ENCODE peak calls at places on chromosomes 3 and 15, in four cellular contexts. R is brain microvascular endothelial cell, A is right lobe of liver, J is HCT116. O is an unnamed sample. For H3K27me3, the result is how much of the 10 kb centered on the place peaks cover.

GRCh38 chr15:90191795-90192494 is 9.2 kb upstream of the SEMA4B start:
- DNase-seq in R (no peak), A (peak), J (peak), O (peak)

GRCh38 chr15:40511472-40512133 is 40.8 kb downstream of the CHST14 start:
- DNase-seq in R (no peak), A (peak), J (no peak), O (peak)

GRCh38 chr3:4772858-4773257 is 206.4 kb upstream of the BHLHE40 start:
- DNase-seq in J (no peak), A (no peak), R (no peak), O (no peak)

GRCh38 chr3:168212664-168213255 is 117.0 kb upstream of the GOLIM4 start:
- DNase-seq in J (no peak), A (no peak), R (no peak), O (no peak)

GRCh38 chr3:157248590-157249425 is 88.9 kb upstream of the CCNL1 start:
- DNase-seq in R (peak), A (no peak), J (peak), O (peak)

GRCh38 chr3:134332344-134332743 is 41.9 kb downstream of the AMOTL2 start:
- DNase-seq in A (no peak), R (no peak), J (no peak), O (no peak)

GRCh38 chr3:179702271-179702947 is 49.6 kb downstream of the USP13 start:
- DNase-seq in J (no peak), A (no peak), R (no peak), O (no peak)

GRCh38 chr15:70437882-70438331 is 325.5 kb downstream of the UACA start:
- DNase-seq in R (no peak), J (no peak), A (no peak), O (no peak)

GRCh38 chr3:142651711-142652110 is 55.5 kb downstream of the PLS1 start:
- DNase-seq in R (no peak), J (no peak), A (no peak), O (no peak)

GRCh38 chr15:39756806-39757522 is 25.7 kb downstream of the FSIP1 start:
- DNase-seq in J (peak), R (peak), A (no peak), O (no peak)

GRCh38 chr3:35709691-35710090 is 70.4 kb downstream of the ARPP21 start:
- DNase-seq in J (no peak), A (no peak), R (no peak), O (no peak)

GRCh38 chr15:93239591-93239990 is 150.6 kb upstream of the RGMA start:
- DNase-seq in R (no peak), A (no peak), J (no peak), O (no peak)

GRCh38 chr3:45486136-45486535 is 97.8 kb downstream of the LARS2 start:
- DNase-seq in A (no peak), R (no peak), J (no peak), O (no peak)

GRCh38 chr15:84112025-84112424 is 123.5 kb upstream of the GOLGA6L4 start:
- DNase-seq in J (no peak), R (no peak), A (no peak), O (no peak)

GRCh38 chr3:81445712-81446111 is 315.7 kb downstream of the GBE1 start:
- DNase-seq in J (no peak), A (no peak), R (no peak), O (no peak)

GRCh38 chr15:73597036-73597638 is 36.1 kb downstream of the NPTN start:
- DNase-seq in R (no peak), A (no peak), J (no peak), O (no peak)

GRCh38 chr3:60703956-60704736 is 547.1 kb downstream of the FHIT start:
- DNase-seq in R (peak), J (no peak), A (no peak), O (peak)

GRCh38 chr3:186152889-186153292 is 44.0 kb upstream of the ETV5 start:
- DNase-seq in J (no peak), R (no peak), A (no peak), O (no peak)

GRCh38 chr3:107910713-107911259 is 180.0 kb downstream of the CD47 start:
- DNase-seq in A (no peak), R (no peak), J (no peak), O (peak)

GRCh38 chr3:122795674-122795969 is 753 bp downstream of the SLC49A4 start:
- DNase-seq in A (no peak), R (no peak), J (no peak), O (no peak)

GRCh38 chr3:143808999-143809700 is 39.1 kb downstream of the SLC9A9 start:
- DNase-seq in J (no peak), A (no peak), R (no peak), O (peak)

GRCh38 chr3:32569540-32570425 is 875 bp downstream of the DYNC1LI1 start:
- DNase-seq in R (peak), A (peak), J (no peak), O (peak)

GRCh38 chr3:169497567-169498257 is 165.8 kb downstream of the MECOM start:
- DNase-seq in R (peak), J (no peak), A (no peak), O (no peak)

GRCh38 chr3:169498336-169498735 is 165.2 kb downstream of the MECOM start:
- DNase-seq in R (peak), A (no peak), J (no peak), O (no peak)

GRCh38 chr3:169501777-169502320 is 161.7 kb downstream of the MECOM start:
- DNase-seq in A (no peak), R (no peak), J (no peak), O (no peak)

GRCh38 chr3:169505577-169506155 is 157.8 kb downstream of the MECOM start:
- DNase-seq in J (peak), A (no peak), R (no peak), O (no peak)

DNA sequence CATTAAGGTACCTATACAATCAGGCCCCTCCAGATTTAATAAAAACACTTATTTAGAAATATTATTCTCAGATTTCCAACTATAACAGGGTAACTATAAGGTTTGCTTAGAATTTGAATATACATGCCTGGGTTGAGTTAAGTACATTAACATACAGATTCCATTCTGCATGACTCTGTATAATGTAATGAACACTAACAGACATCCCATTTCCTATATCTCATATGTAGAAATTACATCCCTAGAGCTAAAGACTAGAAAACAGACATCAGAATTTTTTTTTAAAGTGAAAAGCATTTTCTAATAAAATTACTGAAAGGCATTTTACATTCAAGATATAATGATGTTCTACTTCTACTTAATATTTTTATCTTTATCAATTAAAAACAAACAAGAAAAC is 162.4 kb downstream of the MECOM start:
- DNase-seq in R (no peak), A (no peak), J (no peak), O (no peak)
- TF ChIP-seq CTCF in R (no peak), A (no peak), J (no peak), O (no peak)

DNA sequence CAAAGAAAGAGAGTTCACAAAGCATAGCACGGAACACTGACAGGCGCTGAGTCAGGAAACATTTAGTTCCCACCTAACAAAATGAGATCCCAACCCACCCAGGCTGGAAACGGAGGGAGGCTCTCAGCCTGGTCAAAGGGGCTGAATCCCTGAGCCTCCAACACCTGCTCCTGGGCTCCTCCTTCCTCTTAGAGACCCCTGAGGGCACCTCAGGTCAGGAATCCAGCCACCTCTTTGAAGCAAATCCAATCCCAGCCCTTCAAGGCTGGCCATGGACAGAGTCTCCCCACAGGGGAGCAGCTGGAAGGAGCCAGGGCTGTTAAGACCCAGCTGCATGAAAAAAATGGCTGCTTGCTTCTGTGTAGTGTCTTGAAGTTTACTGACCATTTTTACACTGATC is 154.4 kb upstream of the HES1 start:
- DNase-seq in A (no peak), R (no peak), J (no peak), O (no peak)
- H3K27me3 ChIP-seq in A (under half), R (half or more), J (under half), O (under half)

DNA sequence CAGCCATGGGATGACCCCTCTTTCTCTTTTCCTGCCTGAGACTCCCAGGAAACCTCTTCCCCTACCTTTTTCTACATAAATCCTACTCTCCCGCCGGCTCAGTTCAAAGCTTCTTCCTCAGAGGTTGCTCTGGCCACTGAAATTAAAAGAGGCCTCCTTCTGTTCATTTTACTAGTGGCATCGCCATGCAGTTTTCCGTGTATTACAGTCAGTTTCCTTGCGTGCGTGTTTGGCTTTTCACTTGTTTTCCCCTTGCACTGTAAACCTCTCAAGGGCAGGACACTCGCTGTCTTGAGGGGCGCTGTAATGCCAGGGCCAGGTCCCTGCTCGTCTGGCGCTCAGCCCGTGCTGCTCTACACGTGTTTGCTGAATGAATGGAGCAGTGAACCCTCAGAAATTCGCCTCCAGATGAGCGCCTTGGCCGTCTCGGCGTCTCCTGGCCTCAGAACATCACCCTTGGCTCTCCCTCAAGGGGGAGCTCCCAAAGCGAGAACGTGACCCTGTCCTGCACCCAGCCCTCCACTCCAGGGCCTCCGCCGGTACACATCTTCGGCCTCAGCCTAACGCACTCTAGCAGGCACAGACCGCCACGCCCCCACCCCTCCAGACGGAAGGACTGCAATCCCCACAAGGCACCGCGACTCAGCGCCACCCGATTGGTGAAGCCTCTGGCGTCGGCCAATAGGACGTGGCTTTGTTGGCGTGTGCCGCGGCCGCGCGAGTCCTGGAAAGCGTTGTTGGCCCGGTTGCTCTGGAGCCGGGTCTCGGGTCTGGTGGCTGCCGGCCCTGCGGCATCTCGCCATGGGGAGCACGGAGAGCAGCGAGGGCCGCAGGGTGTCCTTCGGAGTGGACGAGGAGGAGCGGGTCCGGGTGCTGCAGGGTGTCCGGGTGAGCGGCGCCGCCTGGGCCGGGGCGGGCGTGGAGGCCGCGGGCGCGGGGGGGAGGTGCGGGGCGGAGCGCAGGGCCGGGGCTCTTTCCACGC is at the start of gene CHCHD6:
- DNase-seq in A (peak), R (peak), J (peak), O (peak)
- TF ChIP-seq CTCF in A (no peak), R (peak), J (peak), O (no peak)

DNA sequence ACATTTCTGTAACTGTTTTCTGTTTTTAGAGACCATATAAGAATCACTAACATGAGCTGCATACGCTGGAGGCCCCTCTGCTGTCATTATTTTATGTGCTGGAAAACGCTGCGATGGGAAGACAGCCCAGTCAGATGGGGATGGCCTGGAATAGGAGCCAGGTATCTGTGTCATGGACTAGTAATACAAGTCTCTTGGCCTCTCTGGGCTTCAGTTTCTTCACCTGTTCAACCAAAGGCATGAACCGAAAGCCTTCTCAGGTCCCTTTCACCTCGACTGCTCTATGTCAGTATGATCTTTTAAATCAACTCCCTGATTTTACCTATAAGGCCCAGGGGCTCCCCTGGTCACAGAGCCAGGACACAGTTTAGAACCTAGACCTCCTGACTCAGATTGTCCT is 14.6 kb upstream of the RFTN1 start:
- DNase-seq in A (no peak), R (no peak), J (no peak), O (no peak)
- H3K27me3 ChIP-seq in A (under half), R (under half), J (under half), O (under half)

GRCh38 chr3:15271785-15272381 is 60.5 kb downstream of the SH3BP5 start:
- DNase-seq in R (no peak), J (no peak), A (peak), O (peak)
- TF ChIP-seq CTCF in R (no peak), J (no peak), A (no peak), O (no peak)

GRCh38 chr15:80379671-80380070 is 24.5 kb upstream of the ARNT2 start:
- DNase-seq in R (no peak), A (no peak), J (no peak), O (no peak)
- H3K27me3 ChIP-seq in R (under half), A (under half), J (under half), O (under half)

DNA sequence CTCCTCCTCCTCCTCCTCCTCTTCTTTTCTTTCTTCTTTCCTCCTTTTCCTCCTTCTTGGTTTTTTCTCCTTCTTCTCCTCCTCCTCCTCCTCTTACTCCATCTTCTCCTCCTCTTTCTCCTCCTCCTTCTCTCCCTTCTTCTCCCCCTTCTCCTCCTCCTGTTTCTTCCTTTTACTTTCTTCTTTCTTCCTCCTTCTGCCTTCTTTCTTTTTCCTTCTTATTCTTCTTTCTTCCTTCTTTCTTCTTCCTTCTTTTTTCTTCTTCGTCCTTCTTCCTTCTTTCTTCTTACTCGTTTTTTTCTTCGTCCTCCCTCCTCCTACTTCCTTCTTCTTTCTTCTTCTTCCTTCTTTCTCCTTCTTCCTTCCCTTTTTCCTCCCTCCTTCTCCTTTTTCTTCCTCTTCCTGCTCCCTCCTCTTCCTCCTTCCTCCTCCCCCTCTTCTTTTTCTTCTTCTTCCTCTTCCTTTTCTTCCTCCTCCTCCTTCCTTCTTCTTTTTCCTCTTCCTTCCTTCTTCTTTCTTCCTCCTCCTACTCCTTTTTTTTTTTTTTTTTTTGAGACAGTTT is 92.1 kb downstream of the SLMAP start:
- DNase-seq in R (no peak), A (no peak), J (no peak), O (no peak)
- TF ChIP-seq CTCF in R (no peak), A (no peak), J (no peak), O (no peak)

GRCh38 chr3:165195628-165196576 is at the start of gene SLITRK3:
- DNase-seq in J (no peak), R (no peak), A (no peak), O (peak)

GRCh38 chr3:165192610-165193192 is 3.5 kb downstream of the SLITRK3 start:
- DNase-seq in R (no peak), A (no peak), J (no peak), O (no peak)

GRCh38 chr3:165193392-165194268 is 2.6 kb downstream of the SLITRK3 start:
- DNase-seq in A (no peak), R (no peak), J (no peak), O (peak)

GRCh38 chr3:165195226-165195625 is 958 bp downstream of the SLITRK3 start:
- DNase-seq in J (no peak), A (no peak), R (no peak), O (no peak)

DNA sequence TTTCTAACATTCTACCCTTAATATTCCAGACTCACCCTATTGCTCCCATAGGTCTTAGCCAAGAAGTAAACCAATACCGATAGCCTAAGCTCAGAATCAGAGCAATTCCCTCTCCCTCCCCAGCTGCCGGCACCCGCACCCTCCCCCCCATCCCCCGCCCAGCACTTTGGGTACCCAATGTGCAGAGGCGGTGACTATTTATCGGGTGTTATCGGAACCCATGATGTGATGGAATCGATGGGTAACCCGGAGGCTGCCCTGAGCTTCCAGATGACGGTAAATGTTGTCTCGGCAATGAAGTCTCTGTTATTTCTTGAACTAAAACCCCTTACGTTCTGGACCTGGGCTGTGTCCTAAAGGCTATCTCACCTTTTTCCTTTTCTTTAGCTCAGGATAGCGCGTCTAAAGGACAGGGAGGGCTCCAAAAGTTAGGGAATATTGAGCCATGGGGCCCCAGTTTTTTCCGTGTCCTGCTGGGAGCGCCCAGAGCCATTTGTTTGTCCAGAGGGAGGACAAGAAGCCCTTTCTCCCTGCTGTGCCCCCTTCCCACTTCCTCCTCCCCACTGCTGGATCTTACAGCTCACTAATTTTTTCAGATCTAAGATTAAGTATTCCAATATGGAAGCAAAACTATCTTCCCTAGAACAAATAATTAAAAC is 1.6 kb downstream of the SLITRK3 start:
- DNase-seq in J (no peak), A (no peak), R (no peak), O (no peak)
- H3K27me3 ChIP-seq in J (under half), A (under half), R (under half), O (under half)

DNA sequence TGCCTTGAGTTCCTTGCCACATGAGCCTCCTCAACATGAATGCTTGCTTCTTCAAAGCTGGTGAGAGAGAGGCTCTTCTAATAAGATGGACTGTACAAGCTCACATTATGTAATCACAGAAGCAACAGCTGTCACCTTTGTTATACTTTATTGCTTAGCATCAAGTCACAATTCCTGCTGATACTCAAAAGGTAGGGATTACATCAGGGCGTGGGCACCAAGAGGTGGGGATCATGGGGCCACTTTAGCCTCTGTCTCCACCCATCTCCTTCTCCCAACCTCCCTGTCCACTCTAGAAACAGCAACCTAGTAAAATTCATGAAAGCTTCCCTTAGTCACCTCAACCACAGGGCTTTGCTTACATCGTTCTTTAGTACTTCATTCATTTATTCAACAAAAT is 95.9 kb downstream of the FAM43A start:
- DNase-seq in R (no peak), A (no peak), J (no peak), O (no peak)
- TF ChIP-seq CTCF in R (no peak), A (no peak), J (no peak), O (no peak)